ENCODE peak calls at places on chromosomes 12 and 14, in five cellular contexts. O, I, L, A and H are unnamed samples.

GRCh38 chr12:1737643-1738286 is 46.9 kb downstream of the ADIPOR2 start:
- DNase-seq in L (no peak), O (no peak), A (no peak), I (no peak), H (no peak)

GRCh38 chr12:6341439-6342139 is at the start of gene TNFRSF1A:
- DNase-seq in L (peak; percentile 90), I (no peak), A (peak; percentile 90), O (peak; percentile 80), H (peak; percentile 86)

GRCh38 chr14:89443002-89443660 is 26.1 kb upstream of the FOXN3 start:
- DNase-seq in I (no peak), L (peak; percentile 66), A (no peak), O (no peak), H (peak; percentile 42)

GRCh38 chr12:8078400-8078799 is 3.7 kb upstream of the NECAP1 start:
- DNase-seq in A (peak; percentile 39), O (no peak), I (peak; percentile 35), L (peak; percentile 85), H (peak; percentile 58)

GRCh38 chr12:131461096-131461495 is 249.8 kb upstream of the SFSWAP start:
- DNase-seq in I (no peak), A (no peak), O (peak; percentile 26), L (no peak), H (no peak)

GRCh38 chr12:52205584-52206308 is 13.9 kb upstream of the KRT80 start:
- DNase-seq in L (no peak), I (no peak), A (no peak), O (no peak), H (no peak)

GRCh38 chr12:2431810-2432209 is 363.0 kb upstream of the FKBP4 start:
- DNase-seq in A (no peak), O (no peak), I (no peak), L (peak; percentile 1), H (peak; percentile 47)

GRCh38 chr14:83923836-83924235 is 1606.1 kb upstream of the FLRT2 start:
- DNase-seq in O (no peak), I (no peak), L (no peak), A (no peak), H (no peak)

GRCh38 chr14:33393895-33394405 is 455.3 kb downstream of the NPAS3 start:
- DNase-seq in A (no peak), O (no peak), L (no peak), I (peak; percentile 97), H (no peak)

GRCh38 chr12:55194382-55194781 is 26.4 kb upstream of the OR10A7 start:
- DNase-seq in O (no peak), I (no peak), L (no peak), A (no peak), H (no peak)

GRCh38 chr14:90495357-90496276 is 98.8 kb downstream of the CALM1 start:
- DNase-seq in L (peak; percentile 70), O (no peak), I (no peak), A (peak; percentile 72), H (peak; percentile 67)

GRCh38 chr12:101634724-101635123 is 40.0 kb downstream of the MYBPC1 start:
- DNase-seq in A (no peak), O (no peak), I (no peak), L (no peak), H (no peak)

GRCh38 chr14:64730681-64731080 is 26.5 kb downstream of the PLEKHG3 start:
- DNase-seq in L (no peak), I (no peak), A (no peak), O (peak; percentile 55), H (no peak)

GRCh38 chr12:26434299-26434915 is 239.0 kb downstream of the SSPN start:
- DNase-seq in O (no peak), A (peak; percentile 64), I (peak; percentile 32), L (peak; percentile 68), H (peak; percentile 36)

GRCh38 chr14:26963696-26964095 is 365.9 kb upstream of the NOVA1 start:
- DNase-seq in I (no peak), L (peak; percentile 1), O (no peak), A (peak; percentile 65), H (no peak)

GRCh38 chr12:66011731-66012130 is 118.8 kb downstream of the LLPH start:
- DNase-seq in I (no peak), A (no peak), O (no peak), L (peak; percentile 63), H (no peak)

GRCh38 chr12:19194963-19195362 is 65.4 kb downstream of the PLEKHA5 start:
- DNase-seq in O (no peak), L (no peak), I (no peak), A (no peak), H (no peak)

GRCh38 chr14:85317491-85318021 is 212.4 kb upstream of the FLRT2 start:
- DNase-seq in I (no peak), A (no peak), O (no peak), L (peak; percentile 27), H (no peak)

GRCh38 chr14:21902561-21903199 is 229.1 kb upstream of the OR4E1 start:
- DNase-seq in A (no peak), I (no peak), O (no peak), L (peak; percentile 8), H (no peak)

GRCh38 chr14:63713765-63714164 is 14.1 kb downstream of the SGPP1 start:
- DNase-seq in I (no peak), L (peak; percentile 69), A (peak; percentile 80), O (no peak), H (no peak)

GRCh38 chr12:54991161-54991991 is 6.8 kb upstream of the TESPA1 start:
- DNase-seq in L (peak; percentile 3), A (no peak), I (no peak), O (no peak), H (no peak)

GRCh38 chr14:58072288-58073071 is 79.5 kb downstream of the ARMH4 start:
- DNase-seq in L (peak; percentile 59), O (no peak), I (peak; percentile 60), A (peak; percentile 90), H (peak; percentile 36)

GRCh38 chr12:89345830-89346740 is 6.2 kb downstream of the DUSP6 start:
- DNase-seq in I (peak; percentile 28), L (peak; percentile 86), A (no peak), O (peak; percentile 76), H (no peak)

GRCh38 chr14:73743431-73743931 is 29.3 kb upstream of the PNMA1 start:
- DNase-seq in I (no peak), A (no peak), O (no peak), L (no peak), H (peak; percentile 69)

GRCh38 chr14:92475451-92476187 is 38.0 kb upstream of the RIN3 start:
- DNase-seq in I (no peak), A (no peak), O (peak; percentile 80), L (peak; percentile 92), H (no peak)

GRCh38 chr12:58795825-58796224 is 124.5 kb downstream of the LRIG3 start:
- DNase-seq in O (no peak), L (no peak), I (no peak), A (no peak), H (no peak)